ENCODE peak calls at places on chromosomes 13 and 19, in five cellular contexts. W is astrocyte; X is brain microvascular endothelial cell; E is Peyer's patch; B is CD8-positive, alpha-beta memory T cell. G is an unnamed sample.

GRCh38 chr19:54208784-54209057 is 8.1 kb downstream of the RPS9 start:
- DNase-seq in B (no peak), W (no peak), E (no peak), X (no peak), G (no peak)

GRCh38 chr13:60482012-60482411 is 85.0 kb downstream of the TDRD3 start:
- DNase-seq in W (no peak), B (no peak), E (no peak), X (no peak), G (no peak)

GRCh38 chr19:7973883-7974282 is 30.4 kb upstream of the TIMM44 start:
- DNase-seq in W (no peak), B (no peak), X (no peak), E (no peak), G (no peak)

GRCh38 chr19:42480335-42481095 is 37.8 kb upstream of the CXCL17 start:
- DNase-seq in X (peak), E (no peak), B (no peak), W (no peak), G (no peak)

GRCh38 chr13:82772802-82773201 is 1109.5 kb downstream of the SLITRK1 start:
- DNase-seq in X (no peak), W (peak), E (no peak), B (no peak), G (no peak)

GRCh38 chr13:100040196-100040595 is 48.7 kb upstream of the PCCA start:
- DNase-seq in W (no peak), B (no peak), X (no peak), E (no peak), G (no peak)

GRCh38 chr19:49200238-49200862 is 42.8 kb downstream of the TRPM4 start:
- DNase-seq in B (no peak), X (no peak), W (no peak), E (peak), G (no peak)

GRCh38 chr13:57825066-57825465 is 193.5 kb downstream of the PCDH17 start:
- DNase-seq in B (no peak), W (no peak), X (no peak), E (no peak), G (no peak)

GRCh38 chr13:45809810-45810394 is 41.7 kb downstream of the SIAH3 start:
- DNase-seq in W (no peak), X (peak), E (no peak), B (no peak), G (no peak)

DNA sequence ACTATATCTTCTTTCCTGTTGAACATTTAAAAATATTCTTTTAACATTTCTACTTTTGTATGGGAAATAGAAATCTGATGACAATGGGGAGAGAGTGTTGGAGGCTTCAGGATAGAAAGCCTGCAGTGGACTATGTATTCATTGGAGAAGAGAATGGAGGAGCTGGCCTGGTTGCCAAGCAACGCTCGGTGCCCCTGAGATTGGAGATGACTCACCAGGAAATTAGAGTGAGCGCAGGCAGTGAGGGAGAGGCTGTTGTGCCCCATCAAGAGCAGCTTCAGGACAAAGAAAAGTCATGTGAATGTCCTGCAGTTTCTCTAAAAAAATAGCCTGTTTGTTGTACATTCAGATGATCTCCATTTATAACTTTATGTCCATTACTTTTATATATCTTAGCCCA is 48.7 kb upstream of the ZNF835 start:
- DNase-seq in W (no peak), E (no peak), X (no peak), B (no peak), G (no peak)
- H3K27ac ChIP-seq in W (no peak), E (no peak), X (no peak), B (no peak), G (no peak)

GRCh38 chr19:3509566-3509989 is 3.5 kb downstream of the FZR1 start:
- DNase-seq in X (peak), W (peak), B (no peak), E (no peak), G (no peak)

GRCh38 chr19:3510727-3511126 is 4.6 kb downstream of the FZR1 start:
- DNase-seq in W (no peak), B (no peak), E (no peak), X (no peak), G (no peak)

GRCh38 chr19:3507371-3508120 is 1.4 kb downstream of the FZR1 start:
- DNase-seq in E (no peak), W (no peak), X (no peak), B (no peak), G (peak)

GRCh38 chr19:3506384-3507340 is 551 bp downstream of the FZR1 start:
- DNase-seq in B (peak), W (no peak), E (no peak), X (peak), G (peak)

DNA sequence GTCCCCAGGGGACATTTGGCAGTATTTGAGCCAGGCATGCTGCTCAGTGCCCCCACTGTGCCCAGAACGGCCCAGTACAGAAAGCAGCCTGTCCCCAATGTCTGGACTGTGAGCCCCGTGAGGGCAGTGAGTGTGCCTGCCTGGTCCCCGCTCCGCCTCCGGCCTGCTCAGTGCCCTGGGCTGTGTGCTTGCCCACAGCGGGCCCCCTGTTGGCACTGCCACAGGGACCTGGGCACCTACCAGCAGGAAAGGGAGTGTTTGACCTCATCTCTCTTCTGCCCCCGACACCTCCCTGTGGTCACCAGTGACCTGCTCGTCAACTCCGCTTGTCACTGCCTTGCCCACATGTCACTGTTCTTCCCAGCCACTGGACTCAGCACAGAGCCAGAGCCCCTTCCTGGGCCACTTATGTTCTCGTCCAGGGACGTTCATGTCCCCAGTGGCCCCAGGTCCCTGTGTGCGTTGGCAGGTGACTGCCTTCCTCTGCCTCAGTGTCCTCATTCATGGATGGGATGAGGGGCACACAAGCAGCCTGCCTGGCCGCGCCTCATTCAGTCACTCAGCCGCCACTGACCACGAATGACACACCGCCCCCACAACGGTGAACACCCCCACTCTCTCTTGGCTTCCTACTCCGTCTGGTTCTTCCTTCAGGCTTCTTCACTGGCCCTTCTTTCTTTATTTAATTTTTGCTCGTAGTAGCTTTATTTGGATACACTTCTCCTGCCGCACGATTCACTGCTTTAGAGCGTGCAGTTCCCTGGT is 2.8 kb downstream of the FZR1 start:
- DNase-seq in W (no peak), B (no peak), E (no peak), X (peak), G (no peak)
- H3K27ac ChIP-seq in W (peak), B (no peak), E (no peak), X (peak), G (no peak)

DNA sequence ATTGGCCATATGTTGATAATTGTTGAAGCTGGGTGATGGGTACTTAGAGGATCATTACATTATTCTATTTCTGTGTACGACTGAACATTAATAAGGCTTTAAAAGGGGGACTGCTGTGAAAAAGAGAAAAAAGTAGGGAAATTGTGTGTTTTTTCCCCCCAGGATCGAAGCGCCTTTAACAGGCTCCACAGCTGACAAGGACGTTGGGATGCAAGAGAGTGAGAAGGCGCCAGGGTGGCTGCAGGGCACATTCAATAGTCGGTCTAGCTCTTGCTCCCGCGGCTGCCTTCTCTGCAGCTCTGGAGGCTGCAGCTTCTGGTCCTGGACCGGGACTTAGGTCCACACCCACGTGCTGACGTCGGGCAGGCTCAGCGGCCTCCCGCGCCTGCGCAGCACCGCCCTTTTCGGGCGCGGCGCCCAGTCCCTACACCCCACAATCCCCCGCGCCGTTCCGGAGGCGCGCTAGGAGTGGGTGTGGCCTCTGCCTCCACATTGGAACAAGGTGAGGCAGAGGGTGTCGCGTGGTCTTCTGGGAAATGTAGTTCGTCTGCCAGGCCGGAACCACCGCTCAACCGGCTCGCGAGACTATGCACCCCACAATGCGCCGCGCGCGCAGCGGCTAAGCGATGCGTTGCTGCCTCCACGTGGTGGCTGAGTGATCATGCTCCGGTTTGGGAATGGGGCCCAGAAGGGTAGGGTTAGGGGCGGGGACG is 4.9 kb upstream of the LRFN3 start:
- DNase-seq in B (peak), W (peak), E (peak), X (peak), G (peak)
- H3K27ac ChIP-seq in B (peak), W (no peak), E (peak), X (no peak), G (peak)

GRCh38 chr19:29673451-29674371 is 8.4 kb downstream of the PLEKHF1 start:
- DNase-seq in E (no peak), B (no peak), X (no peak), W (no peak), G (no peak)

GRCh38 chr19:29672319-29672932 is 7.2 kb downstream of the PLEKHF1 start:
- DNase-seq in W (no peak), B (no peak), E (no peak), X (no peak), G (no peak)

GRCh38 chr19:29672933-29673336 is 7.7 kb downstream of the PLEKHF1 start:
- DNase-seq in B (peak), W (no peak), X (no peak), E (no peak), G (peak)

GRCh38 chr19:29670255-29670654 is 5.0 kb downstream of the PLEKHF1 start:
- DNase-seq in E (no peak), W (no peak), B (no peak), X (no peak), G (no peak)

DNA sequence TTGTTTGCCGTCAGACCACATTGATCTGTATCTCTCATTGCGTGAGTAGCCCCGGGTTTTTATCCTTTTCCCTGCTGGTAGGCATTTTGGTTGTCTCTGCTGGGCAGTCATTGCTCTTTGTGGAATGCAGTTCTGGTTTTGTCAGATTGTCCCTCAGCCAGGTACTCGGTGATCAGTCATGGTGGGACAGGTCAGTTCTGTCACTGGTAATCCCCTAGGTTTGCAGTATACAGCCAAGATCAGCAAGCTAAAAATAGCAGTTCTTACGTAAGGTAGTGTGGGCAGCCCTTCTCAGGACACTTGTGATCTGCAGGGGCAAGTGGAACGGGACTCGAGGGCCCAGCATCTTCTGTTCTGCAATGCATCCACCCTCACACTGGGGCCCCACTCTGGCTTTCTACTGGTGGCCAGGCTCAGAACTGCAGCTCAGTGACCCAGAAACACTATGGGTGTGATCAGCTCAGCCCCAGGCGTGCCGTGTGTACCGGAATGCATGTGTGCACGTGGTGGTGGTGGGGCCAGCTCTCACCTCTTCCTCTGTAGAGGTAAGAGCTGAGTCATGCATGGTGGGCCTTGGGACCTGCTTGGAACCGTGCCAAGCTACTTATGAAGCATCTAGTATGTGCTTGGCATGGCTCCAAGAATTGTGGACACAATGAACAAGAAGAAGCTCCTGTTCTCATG is 6.3 kb downstream of the PLEKHF1 start:
- DNase-seq in X (peak), B (peak), E (no peak), W (peak), G (peak)
- H3K27ac ChIP-seq in X (no peak), B (peak), E (peak), W (no peak), G (peak)

DNA sequence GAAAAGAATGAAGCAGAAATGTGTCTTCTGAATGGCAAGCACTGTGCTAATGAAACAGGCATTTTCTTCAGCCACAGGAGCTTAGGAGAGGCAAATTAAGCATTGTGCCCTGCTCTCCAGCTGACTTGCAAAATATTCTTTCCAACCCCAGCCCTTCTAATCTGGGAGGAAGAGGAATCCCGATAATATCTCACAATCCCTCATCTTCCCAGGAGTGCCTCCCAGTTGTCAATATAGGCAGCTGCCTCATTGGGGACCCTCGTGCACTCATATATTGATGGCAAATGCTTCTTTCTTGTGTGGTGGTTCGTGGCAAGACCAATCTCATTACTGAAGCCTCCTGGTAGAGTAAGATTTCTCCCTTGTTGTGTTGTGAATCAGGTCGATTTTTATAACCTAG is 299.0 kb downstream of the COG6 start:
- DNase-seq in W (no peak), E (no peak), B (no peak), X (no peak), G (no peak)
- H3K27ac ChIP-seq in W (no peak), E (no peak), B (no peak), X (no peak), G (no peak)

DNA sequence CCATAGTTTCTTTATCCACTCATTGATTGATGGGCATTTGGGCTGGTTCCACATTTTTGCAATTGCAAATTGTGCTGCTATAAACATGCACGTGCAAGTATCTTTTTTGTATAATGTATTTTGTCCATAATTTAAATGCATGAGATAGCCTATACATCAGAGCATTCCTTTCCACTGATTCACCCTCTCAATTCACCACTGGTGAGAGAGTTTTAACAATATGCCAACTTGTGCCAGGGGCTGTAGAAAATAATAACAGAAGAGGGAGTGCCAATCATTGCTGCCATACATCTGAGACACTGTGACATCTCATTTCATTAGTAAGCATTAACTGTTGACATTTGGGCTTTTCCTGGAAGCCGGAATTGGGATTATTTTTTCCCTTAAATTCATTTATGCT is 125.1 kb downstream of the RAP2A start:
- DNase-seq in X (no peak), E (no peak), W (no peak), B (no peak), G (no peak)
- H3K27ac ChIP-seq in X (no peak), E (no peak), W (no peak), B (no peak), G (no peak)